ENCODE peak calls at places on chromosomes 3 and 15, in ten cellular contexts. P is heart left ventricle, V is sigmoid colon, S is IMR-90, D is suprapubic skin, Y is endothelial cell of umbilical vein, O is Peyer's patch, H is esophagus squamous epithelium, F is stomach, W is uterus. E is an unnamed sample.

GRCh38 chr15:59170295-59170881 is 36.3 kb upstream of the LDHAL6B start:
- DNase-seq in O (no peak), H (no peak), W (peak; percentile 41), S (no peak), P (no peak), V (no peak), F (peak; percentile 91), D (peak; percentile 86), Y (peak; percentile 63), E (peak; percentile 94)

GRCh38 chr3:130488288-130488687 is 28.7 kb upstream of the COL6A6 start:
- DNase-seq in F (no peak), O (no peak), Y (no peak), P (no peak), W (no peak), S (no peak), D (no peak), H (no peak), V (no peak), E (no peak)

GRCh38 chr3:72746412-72747411 is 101.5 kb downstream of the SHQ1 start:
- DNase-seq in F (no peak), V (no peak), Y (no peak), W (no peak), D (no peak), H (no peak), S (peak; percentile 60), O (no peak), P (no peak), E (no peak)

GRCh38 chr3:71425491-71426071 is 157.9 kb downstream of the FOXP1 start:
- DNase-seq in P (no peak), F (no peak), W (no peak), V (no peak), Y (no peak), S (peak; percentile 92), D (no peak), O (no peak), H (no peak), E (no peak)

GRCh38 chr3:126375835-126376331 is 18.7 kb upstream of the KLF15 start:
- DNase-seq in O (peak; percentile 43), F (no peak), Y (no peak), V (peak; percentile 56), S (no peak), H (no peak), W (no peak), D (peak; percentile 71), P (no peak), E (no peak)

GRCh38 chr15:27865323-27865922 is 233.7 kb downstream of the OCA2 start:
- DNase-seq in Y (no peak), S (no peak), W (no peak), H (no peak), P (no peak), O (no peak), F (no peak), D (no peak), V (no peak), E (no peak)

GRCh38 chr15:66848116-66848515 is 146.1 kb downstream of the SMAD6 start:
- DNase-seq in Y (no peak), F (no peak), P (no peak), D (peak; percentile 44), S (no peak), V (no peak), H (no peak), O (no peak), W (no peak), E (no peak)

GRCh38 chr3:30344288-30344687 is 262.1 kb upstream of the TGFBR2 start:
- DNase-seq in H (no peak), Y (peak; percentile 42), W (no peak), V (no peak), D (no peak), P (no peak), O (no peak), F (no peak), S (no peak), E (no peak)

GRCh38 chr15:91196768-91197167 is 96.7 kb downstream of the SV2B start:
- DNase-seq in F (no peak), W (no peak), S (no peak), O (no peak), Y (no peak), H (no peak), D (no peak), P (no peak), V (no peak), E (no peak)

GRCh38 chr15:91192285-91193058 is 92.4 kb downstream of the SV2B start:
- DNase-seq in S (no peak), W (no peak), P (no peak), H (no peak), V (no peak), Y (no peak), F (no peak), D (no peak), O (no peak), E (no peak)

DNA sequence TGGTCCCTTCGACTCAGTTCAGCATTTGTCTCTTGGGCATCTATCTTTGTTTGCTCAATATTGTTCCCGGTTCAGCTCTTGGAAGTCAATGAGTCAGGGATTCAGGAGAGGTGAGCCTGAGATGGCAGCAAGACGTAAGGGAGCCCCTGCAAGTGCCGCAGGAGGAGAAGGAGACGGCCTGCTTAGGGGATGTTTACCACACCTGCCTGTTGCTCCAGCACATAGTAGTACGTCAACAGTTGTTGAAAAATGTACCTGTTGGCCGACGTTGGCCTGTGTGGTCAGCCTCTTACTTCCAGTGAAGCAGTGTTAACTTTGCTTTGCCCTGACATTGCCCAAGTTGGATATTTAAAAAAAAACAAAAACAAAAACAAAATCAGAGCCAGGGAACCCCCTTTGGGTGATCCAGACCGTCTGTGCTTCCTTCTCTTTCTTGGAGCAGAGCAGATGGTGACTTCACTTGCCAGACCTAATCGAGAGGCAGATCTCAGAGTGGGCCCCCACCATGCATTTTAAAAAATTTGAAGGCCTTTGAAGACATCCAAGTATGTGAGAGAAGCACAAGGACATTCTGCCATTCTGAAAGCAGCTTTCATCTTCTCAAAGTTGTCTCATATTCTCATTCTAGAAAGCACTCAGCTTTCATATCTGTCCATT is 93.1 kb downstream of the SV2B start:
- DNase-seq in Y (no peak), P (no peak), H (no peak), V (no peak), W (no peak), O (no peak), D (no peak), F (no peak), S (no peak), E (no peak)
- H3K27me3 ChIP-seq in Y (no peaks in the 10 kb centered on the region), P (no peaks in the 10 kb centered on the region), H (peaks cover 22% of the 10 kb centered on the region), V (no peaks in the 10 kb centered on the region), W (no peaks in the 10 kb centered on the region), O (no peaks in the 10 kb centered on the region), D (no peaks in the 10 kb centered on the region), F (peaks cover 6% of the 10 kb centered on the region), S (no peaks in the 10 kb centered on the region), E (no peaks in the 10 kb centered on the region)

GRCh38 chr15:63049747-63050439 is 7.3 kb downstream of the TPM1 start:
- DNase-seq in V (no peak), W (no peak), H (no peak), O (no peak), S (no peak), P (no peak), D (no peak), F (no peak), Y (peak; percentile 38), E (no peak)

GRCh38 chr15:63050737-63051700 is 8.5 kb downstream of the TPM1 start:
- DNase-seq in W (peak; percentile 73), Y (peak; percentile 90), S (peak; percentile 88), V (no peak), P (no peak), F (no peak), D (no peak), H (no peak), O (no peak), E (no peak)

GRCh38 chr15:63047792-63048114 is 5.2 kb downstream of the TPM1 start:
- DNase-seq in O (no peak), W (no peak), Y (no peak), S (no peak), D (no peak), P (no peak), V (no peak), F (no peak), H (no peak), E (no peak)

GRCh38 chr15:63048115-63048985 is 5.8 kb downstream of the TPM1 start:
- DNase-seq in F (peak; percentile 93), S (peak; percentile 92), Y (peak; percentile 94), H (peak; percentile 39), P (peak; percentile 95), W (peak; percentile 94), D (peak; percentile 93), O (peak; percentile 96), V (peak; percentile 96), E (peak; percentile 90)

GRCh38 chr15:63048986-63049665 is 6.6 kb downstream of the TPM1 start:
- DNase-seq in Y (peak; percentile 62), P (peak; percentile 79), W (no peak), O (peak; percentile 76), F (peak; percentile 46), V (peak; percentile 81), H (no peak), S (peak; percentile 66), D (no peak), E (peak; percentile 51)
- TF ChIP-seq POLR2A in Y (peak; percentile 46), P (no peak), W (no peak), O (peak; percentile 23), F (no peak), V (no peak), H (no peak), S (no peak), D (no peak), E (no peak)

GRCh38 chr15:83654379-83655236 is 685 bp downstream of the ADAMTSL3 start:
- DNase-seq in O (no peak), V (peak; percentile 82), P (peak; percentile 81), Y (no peak), H (no peak), S (no peak), F (peak; percentile 28), D (no peak), W (peak; percentile 45), E (no peak)
- H3K4me3 ChIP-seq in O (peak overlapping the region; percentile 42), V (peak overlapping the region; percentile 73), P (peak overlapping the region; percentile 73), Y (no peak overlapping the region), H (peak overlapping the region; percentile 68), S (no peak overlapping the region), F (peak overlapping the region; percentile 62), D (peak overlapping the region; percentile 46), W (peak overlapping the region; percentile 17), E (peak overlapping the region; percentile 66)

GRCh38 chr15:80375968-80376891 is 28.0 kb upstream of the ARNT2 start:
- DNase-seq in S (no peak), P (no peak), H (no peak), O (no peak), D (no peak), V (no peak), W (no peak), F (no peak), Y (no peak), E (no peak)

GRCh38 chr15:80382285-80382684 is 21.9 kb upstream of the ARNT2 start:
- DNase-seq in W (no peak), V (no peak), D (no peak), P (no peak), H (no peak), S (no peak), O (no peak), F (no peak), Y (no peak), E (no peak)

GRCh38 chr15:80384442-80384841 is 19.7 kb upstream of the ARNT2 start:
- DNase-seq in P (no peak), D (no peak), Y (no peak), S (no peak), V (no peak), O (no peak), H (no peak), W (no peak), F (no peak), E (no peak)

DNA sequence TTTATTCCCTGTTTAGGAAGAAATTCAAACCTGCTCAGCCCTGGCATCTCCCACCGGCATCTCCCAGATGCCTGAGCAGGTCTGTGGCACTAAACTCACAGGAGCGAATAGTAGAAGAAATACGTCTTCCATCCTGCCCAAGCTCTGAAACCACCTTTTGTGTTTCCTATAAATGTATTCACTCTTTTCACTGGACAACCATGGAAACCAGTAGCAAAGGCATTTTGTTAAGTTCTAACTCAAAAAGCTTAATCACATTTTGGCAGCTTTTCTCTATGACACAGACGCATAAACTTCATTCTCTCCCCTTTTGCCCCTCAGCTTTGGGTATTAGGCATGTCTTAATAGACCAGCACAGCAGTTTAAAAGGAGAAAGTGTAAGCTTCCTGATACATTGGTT is 24.5 kb upstream of the ARNT2 start:
- DNase-seq in V (no peak), S (no peak), P (no peak), O (no peak), W (no peak), D (no peak), Y (no peak), F (no peak), H (no peak), E (no peak)
- H3K27me3 ChIP-seq in V (no peaks in the 10 kb centered on the region), S (peaks cover 34% of the 10 kb centered on the region), P (no peaks in the 10 kb centered on the region), O (no peaks in the 10 kb centered on the region), W (no peaks in the 10 kb centered on the region), D (peaks cover 12% of the 10 kb centered on the region), Y (no peaks in the 10 kb centered on the region), F (no peaks in the 10 kb centered on the region), H (peaks cover 14% of the 10 kb centered on the region), E (no peaks in the 10 kb centered on the region)